ENCODE peak calls at places on chromosomes 16 and 17, in six cellular contexts. D, Y, Q, K, P and W are unnamed samples.

GRCh38 chr17:73855933-73856332 is 211.7 kb upstream of the SDK2 start:
- DNase-seq in K (no peak), D (no peak), P (no peak), Q (no peak), Y (no peak), W (no peak)

GRCh38 chr17:57553525-57553924 is 191.6 kb downstream of the CCDC182 start:
- DNase-seq in D (no peak), Q (peak; percentile 63), Y (no peak), P (no peak), K (no peak), W (no peak)

GRCh38 chr17:81260171-81260570 is 21.1 kb downstream of the NDUFAF8 start:
- DNase-seq in P (no peak), K (no peak), Q (no peak), D (no peak), Y (no peak), W (no peak)

GRCh38 chr17:35167666-35168065 is 20.0 kb downstream of the UNC45B start:
- DNase-seq in Q (no peak), K (no peak), Y (no peak), D (no peak), P (no peak), W (no peak)

GRCh38 chr17:57284984-57285646 is 28.8 kb downstream of the MSI2 start:
- DNase-seq in D (peak; percentile 44), P (peak; percentile 50), Q (peak; percentile 46), Y (peak; percentile 65), K (no peak), W (no peak)

GRCh38 chr16:86971251-86971650 is 345.9 kb downstream of the C16orf95 start:
- DNase-seq in Q (no peak), Y (no peak), K (no peak), D (no peak), P (no peak), W (no peak)

GRCh38 chr16:80369559-80369958 is 171.2 kb upstream of the DYNLRB2 start:
- DNase-seq in Q (no peak), P (no peak), Y (peak; percentile 23), K (no peak), D (peak; percentile 45), W (peak; percentile 52)

GRCh38 chr17:62630365-62631085 is 3.1 kb downstream of the MRC2 start:
- DNase-seq in Q (no peak), D (no peak), P (no peak), Y (no peak), K (no peak), W (no peak)

GRCh38 chr17:78805301-78805700 is 23.2 kb upstream of the CYTH1 start:
- DNase-seq in Y (no peak), P (no peak), K (no peak), D (no peak), Q (no peak), W (no peak)

GRCh38 chr17:57892820-57893595 is 43.2 kb upstream of the MRPS23 start:
- DNase-seq in Q (no peak), K (peak; percentile 75), D (peak; percentile 23), P (no peak), Y (peak; percentile 97), W (no peak)

GRCh38 chr16:4865231-4865860 is 18.1 kb downstream of the UBN1 start:
- DNase-seq in P (no peak), D (no peak), Q (no peak), Y (no peak), K (no peak), W (no peak)

GRCh38 chr16:58678716-58679115 is 5.9 kb downstream of the SLC38A7 start:
- DNase-seq in Y (no peak), P (no peak), Q (no peak), K (no peak), D (no peak), W (no peak)

GRCh38 chr17:80219013-80219776 is 938 bp downstream of the SGSH start:
- DNase-seq in Y (peak; percentile 53), K (peak; percentile 12), P (peak; percentile 66), D (no peak), Q (peak; percentile 65), W (no peak)

GRCh38 chr17:1515640-1516402 is 591 bp downstream of the INPP5K start:
- DNase-seq in P (peak; percentile 70), K (peak; percentile 51), D (peak; percentile 52), Q (no peak), Y (peak; percentile 71), W (peak; percentile 59)

GRCh38 chr17:46771601-46772012 is 46.9 kb downstream of the WNT3 start:
- DNase-seq in Y (no peak), D (peak; percentile 54), P (no peak), Q (peak; percentile 89), K (no peak), W (no peak)

GRCh38 chr16:3643095-3643730 is 11.3 kb upstream of the DNASE1 start:
- DNase-seq in D (no peak), P (no peak), K (no peak), Q (peak; percentile 15), Y (no peak), W (no peak)

GRCh38 chr17:74935585-74936469 is at the start of gene OTOP3:
- DNase-seq in K (no peak), Y (no peak), Q (no peak), P (no peak), D (peak; percentile 43), W (no peak)

GRCh38 chr17:73011016-73011486 is 81.4 kb downstream of the SLC39A11 start:
- DNase-seq in K (no peak), Y (no peak), D (no peak), Q (peak; percentile 67), P (no peak), W (no peak)

GRCh38 chr17:29595107-29595942 is 2.4 kb downstream of the ANKRD13B start:
- DNase-seq in K (no peak), D (no peak), P (no peak), Q (no peak), Y (no peak), W (no peak)

GRCh38 chr17:29593546-29594440 is 861 bp downstream of the ANKRD13B start:
- DNase-seq in P (no peak), K (no peak), Y (no peak), Q (peak; percentile 51), D (peak; percentile 79), W (no peak)

GRCh38 chr17:29592850-29593545 is at the start of gene ANKRD13B:
- DNase-seq in P (no peak), D (peak; percentile 71), K (no peak), Y (no peak), Q (peak; percentile 67), W (no peak)

GRCh38 chr17:29595943-29596774 is 3.2 kb downstream of the ANKRD13B start:
- DNase-seq in D (no peak), Y (no peak), P (no peak), Q (no peak), K (no peak), W (no peak)

DNA sequence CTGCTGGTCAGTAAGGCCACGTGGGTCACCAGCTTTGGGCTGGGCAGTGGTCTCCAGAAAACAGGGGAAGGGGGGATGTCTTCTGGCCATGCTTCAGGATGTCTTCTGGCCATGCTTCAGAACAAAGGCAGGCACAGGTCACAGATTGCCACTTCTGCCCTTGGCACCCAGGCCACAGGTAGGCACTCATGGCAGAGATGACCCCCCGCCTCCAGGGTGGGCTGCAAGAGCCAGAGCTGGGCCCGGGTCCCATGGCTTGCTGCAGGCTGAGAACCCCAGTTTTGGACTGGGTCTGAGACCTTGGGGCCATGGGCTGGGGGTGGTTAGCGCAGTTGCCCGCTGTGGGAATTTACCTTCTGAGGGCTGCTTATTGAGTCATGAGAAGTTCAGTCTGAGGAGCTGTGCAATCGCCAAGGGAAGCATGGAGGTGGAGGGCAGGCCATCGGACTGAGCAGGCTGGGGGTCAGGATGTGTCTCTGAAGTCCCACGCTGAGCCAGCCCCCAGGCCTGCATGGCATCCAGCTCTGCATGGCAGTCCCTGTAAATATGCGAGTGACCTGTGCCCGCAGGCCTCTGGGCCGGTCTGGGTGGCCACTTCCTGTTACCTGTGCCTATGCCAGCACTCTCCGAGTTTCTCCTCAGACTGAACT is 1.6 kb downstream of the ANKRD13B start:
- DNase-seq in Y (no peak), K (no peak), Q (no peak), P (no peak), D (no peak), W (no peak)
- TF ChIP-seq ATF3 in Y (no peak), K (no peak), Q (no peak), P (no peak), D (no peak), W (no peak)

GRCh38 chr17:3693829-3694231 is 2.1 kb downstream of the P2RX5 start:
- DNase-seq in Y (no peak), P (peak; percentile 91), Q (no peak), K (no peak), D (no peak), W (no peak)
- TF ChIP-seq ATF3 in Y (no peak), P (no peak), Q (no peak), K (no peak), D (no peak), W (no peak)

GRCh38 chr17:7314719-7315569 is at the start of gene GPS2:
- DNase-seq in Q (peak; percentile 77), Y (peak; percentile 81), D (peak; percentile 92), K (peak; percentile 63), P (no peak), W (no peak)

GRCh38 chr17:7318121-7318860 is 3.1 kb upstream of the GPS2 start:
- DNase-seq in Y (no peak), K (no peak), P (no peak), Q (no peak), D (no peak), W (no peak)

GRCh38 chr17:7313890-7314718 is 1.1 kb downstream of the GPS2 start:
- DNase-seq in D (no peak), P (no peak), Q (no peak), Y (no peak), K (no peak), W (no peak)

GRCh38 chr17:7315570-7316243 is 547 bp upstream of the GPS2 start:
- DNase-seq in K (no peak), D (no peak), P (no peak), Y (no peak), Q (no peak), W (no peak)

DNA sequence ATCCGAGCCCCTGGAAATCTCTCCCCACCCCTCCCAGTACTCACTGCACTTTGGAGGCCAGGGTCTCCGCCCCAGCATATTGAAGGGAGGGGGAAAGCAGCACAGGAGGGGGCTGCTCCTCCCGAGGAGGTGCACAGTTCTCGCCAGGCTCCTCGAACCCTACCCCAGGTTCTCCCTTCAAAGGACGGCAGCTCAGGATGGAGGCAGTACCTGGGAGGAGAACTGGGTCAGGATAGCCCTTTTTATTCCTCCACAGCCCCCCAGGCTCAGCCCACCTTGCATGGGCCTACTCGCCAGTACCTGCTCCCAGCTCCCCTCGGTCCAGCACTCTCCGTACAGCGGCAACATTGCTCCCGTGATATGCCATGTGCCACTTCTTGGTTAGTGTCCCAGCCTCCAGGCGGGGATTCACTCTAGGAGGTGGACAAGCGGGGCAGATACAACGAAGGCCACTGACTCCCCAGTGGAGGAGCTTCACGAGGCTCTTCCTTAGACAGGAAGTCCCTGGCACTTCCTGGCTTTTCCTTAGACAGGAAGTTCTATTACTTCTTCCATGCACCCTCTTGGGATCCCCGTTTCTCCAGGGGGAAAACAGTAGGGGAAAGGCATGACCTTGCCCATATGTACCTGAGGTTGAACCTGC is 2.1 kb upstream of the GPS2 start:
- DNase-seq in D (no peak), K (no peak), Y (no peak), Q (no peak), P (no peak), W (no peak)
- TF ChIP-seq ATF3 in D (no peak), K (no peak), Y (no peak), Q (no peak), P (no peak), W (no peak)

DNA sequence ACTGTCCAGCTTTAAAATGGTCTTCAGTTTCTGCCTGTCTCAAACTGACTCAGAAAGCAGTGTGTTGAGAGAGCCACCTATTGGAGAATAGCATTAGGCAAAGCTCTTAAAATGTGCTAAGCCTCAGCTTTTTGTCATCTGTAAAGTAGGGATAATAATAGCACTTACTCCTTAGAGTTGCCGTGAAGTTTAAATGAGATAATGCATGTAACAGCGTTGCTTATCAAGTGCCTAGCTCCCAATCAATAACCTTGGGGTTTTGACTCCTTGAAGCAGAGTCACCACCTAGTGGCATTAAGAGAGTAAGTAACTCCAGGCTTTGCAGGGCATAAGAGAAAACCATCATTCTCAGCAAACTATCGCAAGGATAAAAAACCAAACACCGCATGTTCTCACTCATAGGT is 163.3 kb downstream of the HS3ST2 start:
- DNase-seq in Q (no peak), P (no peak), D (no peak), Y (peak; percentile 39), K (peak; percentile 23), W (peak; percentile 26)
- TF ChIP-seq ATF3 in Q (no peak), P (no peak), D (no peak), Y (no peak), K (no peak), W (no peak)